ENCODE peak calls at places on chromosomes 4 and X, in five cellular contexts. One of them, this sample, is unnamed.

GRCh38 chr4:141375855-141376254 is 155.2 kb downstream of the ZNF330 start:
- DNase-seq in mesothelial cell of epicardium: no peak
- DNase-seq in MM.1S: no peak
- DNase-seq in AG04450: peak
- DNase-seq in type B pancreatic cell: no peak
- DNase-seq in this sample: no peak

GRCh38 chrX:65407157-65407626 is 127.4 kb downstream of the LAS1L start:
- DNase-seq in mesothelial cell of epicardium: no peak
- DNase-seq in MM.1S: no peak
- DNase-seq in AG04450: no peak
- DNase-seq in type B pancreatic cell: no peak
- DNase-seq in this sample: no peak

GRCh38 chrX:2696698-2697215 is 5.7 kb downstream of the CD99 start:
- DNase-seq in mesothelial cell of epicardium: no peak
- DNase-seq in MM.1S: no peak
- DNase-seq in AG04450: peak
- DNase-seq in type B pancreatic cell: no peak
- DNase-seq in this sample: peak

GRCh38 chrX:155767101-155767878 is 113.9 kb upstream of the VAMP7 start:
- DNase-seq in mesothelial cell of epicardium: no peak
- DNase-seq in MM.1S: peak
- DNase-seq in AG04450: peak
- DNase-seq in type B pancreatic cell: no peak
- DNase-seq in this sample: no peak

GRCh38 chr4:5639556-5639955 is 68.8 kb downstream of the EVC2 start:
- DNase-seq in mesothelial cell of epicardium: no peak
- DNase-seq in MM.1S: no peak
- DNase-seq in AG04450: no peak
- DNase-seq in type B pancreatic cell: no peak
- DNase-seq in this sample: no peak

GRCh38 chr4:10455133-10455532 is 2.1 kb downstream of the ZNF518B start:
- DNase-seq in mesothelial cell of epicardium: no peak
- DNase-seq in MM.1S: no peak
- DNase-seq in AG04450: no peak
- DNase-seq in type B pancreatic cell: no peak
- DNase-seq in this sample: no peak

GRCh38 chrX:149718757-149719156 is 6.9 kb downstream of the MAGEA11 start:
- DNase-seq in mesothelial cell of epicardium: no peak
- DNase-seq in MM.1S: no peak
- DNase-seq in AG04450: no peak
- DNase-seq in type B pancreatic cell: no peak
- DNase-seq in this sample: no peak

GRCh38 chrX:41333744-41333993 is 293 bp upstream of the DDX3X start:
- DNase-seq in mesothelial cell of epicardium: no peak
- DNase-seq in MM.1S: peak
- DNase-seq in AG04450: peak
- DNase-seq in type B pancreatic cell: no peak
- DNase-seq in this sample: peak

GRCh38 chr4:42404001-42404400 is 6.7 kb downstream of the SHISA3 start:
- DNase-seq in mesothelial cell of epicardium: no peak
- DNase-seq in MM.1S: no peak
- DNase-seq in AG04450: no peak
- DNase-seq in type B pancreatic cell: no peak
- DNase-seq in this sample: no peak

GRCh38 chrX:134431894-134432293 is 28.1 kb upstream of the HPRT1 start:
- DNase-seq in mesothelial cell of epicardium: no peak
- DNase-seq in MM.1S: no peak
- DNase-seq in AG04450: no peak
- DNase-seq in type B pancreatic cell: no peak
- DNase-seq in this sample: no peak

GRCh38 chrX:153922932-153923857 is 2.9 kb downstream of the ARHGAP4 start:
- DNase-seq in mesothelial cell of epicardium: no peak
- DNase-seq in MM.1S: no peak
- DNase-seq in AG04450: peak
- DNase-seq in type B pancreatic cell: no peak
- DNase-seq in this sample: no peak

GRCh38 chrX:122545778-122546177 is 638.3 kb upstream of the GRIA3 start:
- DNase-seq in mesothelial cell of epicardium: no peak
- DNase-seq in MM.1S: no peak
- DNase-seq in AG04450: no peak
- DNase-seq in type B pancreatic cell: no peak
- DNase-seq in this sample: no peak

GRCh38 chr4:88320780-88321373 is 36.5 kb upstream of the PPM1K start:
- DNase-seq in mesothelial cell of epicardium: no peak
- DNase-seq in MM.1S: peak
- DNase-seq in AG04450: no peak
- DNase-seq in type B pancreatic cell: no peak
- DNase-seq in this sample: peak

GRCh38 chr4:182748949-182749348 is 168.2 kb downstream of the DCTD start:
- DNase-seq in mesothelial cell of epicardium: no peak
- DNase-seq in MM.1S: no peak
- DNase-seq in AG04450: no peak
- DNase-seq in type B pancreatic cell: no peak
- DNase-seq in this sample: no peak

GRCh38 chr4:93103042-93103441 is 725.5 kb upstream of the ATOH1 start:
- DNase-seq in mesothelial cell of epicardium: no peak
- DNase-seq in MM.1S: no peak
- DNase-seq in AG04450: no peak
- DNase-seq in type B pancreatic cell: no peak
- DNase-seq in this sample: no peak

GRCh38 chrX:38627683-38628082 is 66.3 kb downstream of the TSPAN7 start:
- DNase-seq in mesothelial cell of epicardium: no peak
- DNase-seq in MM.1S: peak
- DNase-seq in AG04450: no peak
- DNase-seq in type B pancreatic cell: no peak
- DNase-seq in this sample: peak

GRCh38 chrX:118513120-118513899 is 17.7 kb downstream of the DOCK11 start:
- DNase-seq in mesothelial cell of epicardium: no peak
- DNase-seq in MM.1S: no peak
- DNase-seq in AG04450: no peak
- DNase-seq in type B pancreatic cell: no peak
- DNase-seq in this sample: no peak

GRCh38 chr4:122712782-122713181 is 19.7 kb upstream of the BBS12 start:
- DNase-seq in mesothelial cell of epicardium: no peak
- DNase-seq in MM.1S: no peak
- DNase-seq in AG04450: no peak
- DNase-seq in type B pancreatic cell: no peak
- DNase-seq in this sample: no peak

GRCh38 chr4:144894525-144894924 is 203.5 kb downstream of the ANAPC10 start:
- DNase-seq in mesothelial cell of epicardium: no peak
- DNase-seq in MM.1S: no peak
- DNase-seq in AG04450: no peak
- DNase-seq in type B pancreatic cell: no peak
- DNase-seq in this sample: no peak

GRCh38 chr4:5701971-5702370 is 6.4 kb downstream of the EVC2 start:
- DNase-seq in mesothelial cell of epicardium: no peak
- DNase-seq in MM.1S: no peak
- DNase-seq in AG04450: no peak
- DNase-seq in type B pancreatic cell: no peak
- DNase-seq in this sample: no peak

GRCh38 chrX:46477435-46477834 is 67.8 kb downstream of the ZNF674 start:
- DNase-seq in mesothelial cell of epicardium: no peak
- DNase-seq in MM.1S: no peak
- DNase-seq in AG04450: no peak
- DNase-seq in type B pancreatic cell: no peak
- DNase-seq in this sample: no peak

GRCh38 chr4:2823671-2824328 is 19.8 kb upstream of the ADD1 start:
- DNase-seq in mesothelial cell of epicardium: no peak
- DNase-seq in MM.1S: no peak
- DNase-seq in AG04450: no peak
- DNase-seq in type B pancreatic cell: no peak
- DNase-seq in this sample: no peak

GRCh38 chr4:169634975-169635374 is 14.6 kb downstream of the CLCN3 start:
- DNase-seq in mesothelial cell of epicardium: no peak
- DNase-seq in MM.1S: no peak
- DNase-seq in AG04450: no peak
- DNase-seq in type B pancreatic cell: no peak
- DNase-seq in this sample: no peak

GRCh38 chrX:110316351-110317078 is 1.4 kb downstream of the AMMECR1 start:
- DNase-seq in mesothelial cell of epicardium: no peak
- DNase-seq in MM.1S: peak
- DNase-seq in AG04450: no peak
- DNase-seq in type B pancreatic cell: no peak
- DNase-seq in this sample: no peak

GRCh38 chr4:88333741-88334405 is 44.8 kb upstream of the HERC6 start:
- DNase-seq in mesothelial cell of epicardium: no peak
- DNase-seq in MM.1S: no peak
- DNase-seq in AG04450: no peak
- DNase-seq in type B pancreatic cell: no peak
- DNase-seq in this sample: no peak

GRCh38 chrX:81537723-81538122 is 335.8 kb downstream of the SH3BGRL start:
- DNase-seq in mesothelial cell of epicardium: no peak
- DNase-seq in MM.1S: no peak
- DNase-seq in AG04450: no peak
- DNase-seq in type B pancreatic cell: no peak
- DNase-seq in this sample: no peak

GRCh38 chr4:95701500-95701899 is 138.4 kb upstream of the PDHA2 start:
- DNase-seq in mesothelial cell of epicardium: no peak
- DNase-seq in MM.1S: no peak
- DNase-seq in AG04450: no peak
- DNase-seq in type B pancreatic cell: no peak
- DNase-seq in this sample: no peak

GRCh38 chr4:16443504-16444088 is 217.3 kb upstream of the TAPT1 start:
- DNase-seq in mesothelial cell of epicardium: no peak
- DNase-seq in MM.1S: peak
- DNase-seq in AG04450: peak
- DNase-seq in type B pancreatic cell: no peak
- DNase-seq in this sample: peak

GRCh38 chrX:145213504-145213903 is 33.8 kb upstream of the SPANXN1 start:
- DNase-seq in mesothelial cell of epicardium: no peak
- DNase-seq in MM.1S: peak
- DNase-seq in AG04450: no peak
- DNase-seq in type B pancreatic cell: no peak
- DNase-seq in this sample: no peak

GRCh38 chr4:122765702-122766352 is 33.3 kb downstream of the BBS12 start:
- DNase-seq in mesothelial cell of epicardium: no peak
- DNase-seq in MM.1S: no peak
- DNase-seq in AG04450: no peak
- DNase-seq in type B pancreatic cell: no peak
- DNase-seq in this sample: no peak

GRCh38 chrX:128294198-128294597 is 242.0 kb upstream of the ACTRT1 start:
- DNase-seq in mesothelial cell of epicardium: no peak
- DNase-seq in MM.1S: no peak
- DNase-seq in AG04450: no peak
- DNase-seq in type B pancreatic cell: no peak
- DNase-seq in this sample: no peak

GRCh38 chrX:15349046-15349445 is 13.7 kb upstream of the PIGA start:
- DNase-seq in mesothelial cell of epicardium: no peak
- DNase-seq in MM.1S: peak
- DNase-seq in AG04450: peak
- DNase-seq in type B pancreatic cell: no peak
- DNase-seq in this sample: peak

GRCh38 chrX:39163585-39163984 is 362.3 kb downstream of the MID1IP1 start:
- DNase-seq in mesothelial cell of epicardium: no peak
- DNase-seq in MM.1S: no peak
- DNase-seq in AG04450: no peak
- DNase-seq in type B pancreatic cell: no peak
- DNase-seq in this sample: no peak

GRCh38 chr4:88106205-88106604 is 52.2 kb downstream of the ABCG2 start:
- DNase-seq in mesothelial cell of epicardium: no peak
- DNase-seq in MM.1S: no peak
- DNase-seq in AG04450: no peak
- DNase-seq in type B pancreatic cell: no peak
- DNase-seq in this sample: no peak

GRCh38 chr4:75953509-75953908 is 12.7 kb upstream of the NAAA start:
- DNase-seq in mesothelial cell of epicardium: no peak
- DNase-seq in MM.1S: no peak
- DNase-seq in AG04450: no peak
- DNase-seq in type B pancreatic cell: no peak
- DNase-seq in this sample: no peak

GRCh38 chr4:4269856-4270255 is 20.1 kb downstream of the LYAR start:
- DNase-seq in mesothelial cell of epicardium: no peak
- DNase-seq in MM.1S: no peak
- DNase-seq in AG04450: no peak
- DNase-seq in type B pancreatic cell: no peak
- DNase-seq in this sample: no peak

GRCh38 chr4:4269326-4269725 is 20.6 kb downstream of the LYAR start:
- DNase-seq in mesothelial cell of epicardium: no peak
- DNase-seq in MM.1S: no peak
- DNase-seq in AG04450: no peak
- DNase-seq in type B pancreatic cell: no peak
- DNase-seq in this sample: no peak

GRCh38 chr4:4270529-4270928 is 19.4 kb downstream of the LYAR start:
- DNase-seq in mesothelial cell of epicardium: no peak
- DNase-seq in MM.1S: no peak
- DNase-seq in AG04450: no peak
- DNase-seq in type B pancreatic cell: no peak
- DNase-seq in this sample: no peak

GRCh38 chr4:4274226-4274625 is 15.7 kb downstream of the LYAR start:
- DNase-seq in mesothelial cell of epicardium: no peak
- DNase-seq in MM.1S: no peak
- DNase-seq in AG04450: no peak
- DNase-seq in type B pancreatic cell: no peak
- DNase-seq in this sample: no peak

GRCh38 chr4:4271912-4272311 is 18.0 kb downstream of the LYAR start:
- DNase-seq in mesothelial cell of epicardium: no peak
- DNase-seq in MM.1S: no peak
- DNase-seq in AG04450: no peak
- DNase-seq in type B pancreatic cell: no peak
- DNase-seq in this sample: no peak
- TF ChIP-seq CTCF in mesothelial cell of epicardium: no peak
- TF ChIP-seq CTCF in MM.1S: no peak
- TF ChIP-seq CTCF in AG04450: no peak
- TF ChIP-seq CTCF in type B pancreatic cell: no peak
- TF ChIP-seq CTCF in this sample: no peak

DNA sequence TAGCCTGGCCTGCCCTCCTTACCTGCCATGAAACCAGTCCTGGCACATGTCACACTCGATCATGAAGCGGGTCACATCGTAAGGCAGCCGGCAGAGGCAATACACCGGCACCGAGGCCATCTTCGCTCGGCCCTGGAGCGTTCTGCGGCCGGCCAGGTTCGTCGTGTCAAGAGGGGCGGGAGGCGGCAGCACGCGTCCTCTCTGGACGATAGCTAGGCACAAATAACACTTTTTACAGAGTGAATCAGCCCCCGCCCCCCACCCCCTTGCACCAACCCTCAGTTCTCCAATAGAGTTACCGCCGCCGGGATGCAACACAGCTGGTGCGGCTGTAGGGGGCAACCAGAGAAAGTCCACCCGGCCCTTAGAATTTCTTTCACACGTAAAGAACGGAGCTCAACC is 1.7 kb downstream of the PHF8 start:
- DNase-seq in mesothelial cell of epicardium: no peak
- DNase-seq in MM.1S: peak
- DNase-seq in AG04450: no peak
- DNase-seq in type B pancreatic cell: no peak
- DNase-seq in this sample: peak
- TF ChIP-seq CTCF in mesothelial cell of epicardium: no peak
- TF ChIP-seq CTCF in MM.1S: peak
- TF ChIP-seq CTCF in AG04450: peak
- TF ChIP-seq CTCF in type B pancreatic cell: peak
- TF ChIP-seq CTCF in this sample: peak

GRCh38 chr4:155025762-155026457 is 182.5 kb upstream of the NPY2R start:
- DNase-seq in mesothelial cell of epicardium: no peak
- DNase-seq in MM.1S: peak
- DNase-seq in AG04450: no peak
- DNase-seq in type B pancreatic cell: no peak
- DNase-seq in this sample: peak
- TF ChIP-seq CTCF in mesothelial cell of epicardium: peak
- TF ChIP-seq CTCF in MM.1S: peak
- TF ChIP-seq CTCF in AG04450: peak
- TF ChIP-seq CTCF in type B pancreatic cell: peak
- TF ChIP-seq CTCF in this sample: peak

GRCh38 chr4:114659386-114660008 is 60.9 kb downstream of the UGT8 start:
- DNase-seq in mesothelial cell of epicardium: peak
- DNase-seq in MM.1S: peak
- DNase-seq in AG04450: peak
- DNase-seq in type B pancreatic cell: no peak
- DNase-seq in this sample: peak
- TF ChIP-seq CTCF in mesothelial cell of epicardium: peak
- TF ChIP-seq CTCF in MM.1S: peak
- TF ChIP-seq CTCF in AG04450: peak
- TF ChIP-seq CTCF in type B pancreatic cell: peak
- TF ChIP-seq CTCF in this sample: peak